ENCODE peak calls at places on chromosome 1, in eight cellular contexts. N is fibroblast of lung, M is MM.1S, W is GM23248, Q is PC-3, C is neural progenitor cell, D is PC-9, E is GM23338. A is an unnamed sample.

GRCh38 chr1:237258871-237259270 is 216.9 kb downstream of the RYR2 start:
- DNase-seq in N (no peak), M (no peak), W (no peak), Q (no peak), C (no peak), D (no peak), E (no peak), A (no peak)

GRCh38 chr1:230464618-230465017 is 38.5 kb upstream of the PGBD5 start:
- DNase-seq in N (peak; percentile 10), M (no peak), W (peak; percentile 22), Q (no peak), C (no peak), D (no peak), E (no peak), A (no peak)

GRCh38 chr1:162055062-162055461 is 14.4 kb upstream of the NOS1AP start:
- DNase-seq in N (peak; percentile 77), M (no peak), W (peak; percentile 88), Q (peak; percentile 99), C (no peak), D (peak; percentile 90), E (no peak), A (peak; percentile 59)

GRCh38 chr1:117244306-117244705 is 33.6 kb upstream of the VTCN1 start:
- DNase-seq in N (no peak), M (no peak), W (no peak), Q (no peak), C (no peak), D (no peak), E (no peak), A (no peak)

GRCh38 chr1:15246960-15247614 is at the start of gene FHAD1:
- DNase-seq in N (peak; percentile 53), M (peak; percentile 65), W (peak; percentile 55), Q (peak; percentile 41), C (peak; percentile 92), D (peak; percentile 52), E (peak; percentile 84), A (peak; percentile 77)

GRCh38 chr1:110975265-110975664 is 11.5 kb upstream of the LRIF1 start:
- DNase-seq in N (no peak), M (no peak), W (no peak), Q (no peak), C (no peak), D (no peak), E (no peak), A (no peak)

GRCh38 chr1:152037920-152038658 is 1.3 kb upstream of the S100A11 start:
- DNase-seq in N (no peak), M (peak; percentile 98), W (no peak), Q (no peak), C (no peak), D (no peak), E (no peak), A (no peak)

GRCh38 chr1:228992044-228992443 is 256.8 kb downstream of the RHOU start:
- DNase-seq in N (no peak), M (no peak), W (no peak), Q (no peak), C (no peak), D (no peak), E (no peak), A (no peak)

GRCh38 chr1:246689409-246689997 is 34.7 kb upstream of the SCCPDH start:
- DNase-seq in N (peak; percentile 65), M (peak; percentile 84), W (peak; percentile 86), Q (peak; percentile 96), C (peak; percentile 82), D (peak; percentile 61), E (peak; percentile 92), A (peak; percentile 86)

GRCh38 chr1:228001738-228002535 is 4.9 kb upstream of the WNT3A start:
- DNase-seq in N (no peak), M (no peak), W (no peak), Q (no peak), C (no peak), D (no peak), E (no peak), A (no peak)

GRCh38 chr1:27968692-27969091 is 8.9 kb downstream of the XKR8 start:
- DNase-seq in N (peak; percentile 95), M (no peak), W (peak; percentile 97), Q (peak; percentile 95), C (no peak), D (peak; percentile 90), E (no peak), A (no peak)

GRCh38 chr1:28915036-28915895 is 897 bp downstream of the EPB41 start:
- DNase-seq in N (peak; percentile 56), M (peak; percentile 43), W (peak; percentile 24), Q (peak; percentile 56), C (peak; percentile 72), D (peak; percentile 40), E (peak; percentile 72), A (peak; percentile 73)

GRCh38 chr1:8424539-8425116 is 106.7 kb downstream of the SLC45A1 start:
- DNase-seq in N (no peak), M (no peak), W (no peak), Q (peak; percentile 76), C (peak; percentile 61), D (peak; percentile 87), E (peak; percentile 87), A (no peak)

DNA sequence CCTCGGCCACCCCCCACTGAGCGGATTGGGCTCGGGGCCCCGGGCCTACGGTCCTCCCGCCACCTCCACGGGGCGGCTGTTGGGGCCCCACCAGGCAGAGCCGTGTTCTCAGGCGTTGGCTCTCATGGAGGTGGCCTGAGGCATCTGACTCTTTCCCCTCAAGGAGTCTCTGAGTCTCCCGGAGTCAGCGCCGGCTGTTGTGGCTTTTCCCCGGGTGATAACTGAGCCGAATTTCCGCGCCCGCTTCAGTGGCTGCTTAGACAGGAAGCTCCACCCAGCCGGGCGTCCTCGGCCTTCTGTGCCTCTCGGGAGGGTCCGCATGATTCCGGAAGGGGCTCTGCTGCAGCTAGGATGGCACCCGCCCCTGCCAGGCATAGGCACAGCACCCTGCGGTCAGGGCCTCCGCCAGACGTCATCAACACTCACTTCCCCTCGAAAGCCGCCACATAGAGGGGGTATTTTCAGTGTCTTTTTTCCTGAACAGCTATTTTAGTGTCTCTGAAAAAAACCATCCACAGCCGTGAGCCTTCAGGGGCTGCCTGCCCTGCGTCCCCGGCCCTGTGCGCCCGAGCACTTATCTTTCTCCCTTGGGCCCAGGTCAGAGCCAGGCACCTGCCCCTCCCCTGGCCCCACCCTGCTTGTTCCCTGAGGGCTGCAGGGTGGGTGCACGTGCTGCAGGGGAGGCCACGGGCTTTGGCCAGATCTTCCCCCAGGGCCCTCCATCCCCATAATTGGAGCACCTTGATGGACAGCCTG is 72.9 kb downstream of the SKI start:
- DNase-seq in N (peak; percentile 37), M (peak; percentile 88), W (peak; percentile 84), Q (no peak), C (no peak), D (no peak), E (no peak), A (peak; percentile 93)
- H3K4me1 ChIP-seq in N (peaks cover 21% of the 10 kb centered on the region), M (peaks cover 24% of the 10 kb centered on the region), W (peaks cover 30% of the 10 kb centered on the region), Q (no peaks in the 10 kb centered on the region), C (peaks cover 3% of the 10 kb centered on the region), D (no peaks in the 10 kb centered on the region), E (no peaks in the 10 kb centered on the region), A (peaks cover 42% of the 10 kb centered on the region)

GRCh38 chr1:170661646-170662411 is 2.1 kb upstream of the PRRX1 start:
- DNase-seq in N (peak; percentile 52), M (no peak), W (peak; percentile 78), Q (no peak), C (peak; percentile 85), D (no peak), E (peak; percentile 79), A (peak; percentile 58)
- TF ChIP-seq EZH2 in N (no peak), M (no peak), W (no peak), Q (no peak), C (peak; percentile 2), D (no peak), E (peak; percentile 74), A (no peak)

GRCh38 chr1:60866251-60866650 is 216.1 kb upstream of the NFIA start:
- DNase-seq in N (no peak), M (no peak), W (no peak), Q (no peak), C (no peak), D (no peak), E (no peak), A (no peak)
- H3K4me1 ChIP-seq in N (no peaks in the 10 kb centered on the region), M (peaks cover 5% of the 10 kb centered on the region), W (no peaks in the 10 kb centered on the region), Q (no peaks in the 10 kb centered on the region), C (peaks cover 6% of the 10 kb centered on the region), D (peaks cover 6% of the 10 kb centered on the region), E (peaks cover 59% of the 10 kb centered on the region), A (peaks cover 24% of the 10 kb centered on the region)

GRCh38 chr1:202710070-202711025 is at the start of gene SYT2:
- DNase-seq in N (peak; percentile 31), M (no peak), W (peak; percentile 41), Q (no peak), C (peak; percentile 82), D (no peak), E (peak; percentile 78), A (peak; percentile 72)
- TF ChIP-seq EZH2 in N (peak; percentile 95), M (no peak), W (peak; percentile 93), Q (no peak), C (peak; percentile 87), D (no peak), E (no peak), A (no peak)

GRCh38 chr1:207004931-207005830 is 27.4 kb downstream of the C1orf116 start:
- DNase-seq in N (peak; percentile 80), M (peak; percentile 54), W (peak; percentile 87), Q (peak; percentile 97), C (peak; percentile 78), D (peak; percentile 59), E (peak; percentile 92), A (peak; percentile 72)

GRCh38 chr1:207009945-207010344 is 22.6 kb downstream of the C1orf116 start:
- DNase-seq in N (no peak), M (no peak), W (no peak), Q (no peak), C (no peak), D (no peak), E (no peak), A (no peak)

GRCh38 chr1:207009182-207009850 is 23.2 kb downstream of the C1orf116 start:
- DNase-seq in N (no peak), M (no peak), W (no peak), Q (no peak), C (no peak), D (no peak), E (no peak), A (no peak)

GRCh38 chr1:207007352-207008033 is 25.1 kb downstream of the C1orf116 start:
- DNase-seq in N (peak; percentile 99), M (no peak), W (peak; percentile 94), Q (peak; percentile 100), C (peak; percentile 52), D (peak; percentile 98), E (no peak), A (peak; percentile 44)

GRCh38 chr1:207006914-207007313 is 25.6 kb downstream of the C1orf116 start:
- DNase-seq in N (no peak), M (no peak), W (peak; percentile 22), Q (no peak), C (no peak), D (no peak), E (no peak), A (no peak)
- H3K4me1 ChIP-seq in N (no peaks in the 10 kb centered on the region), M (peaks cover 1% of the 10 kb centered on the region), W (peaks cover 22% of the 10 kb centered on the region), Q (peaks cover 68% of the 10 kb centered on the region), C (peaks cover 15% of the 10 kb centered on the region), D (peaks cover 63% of the 10 kb centered on the region), E (no peaks in the 10 kb centered on the region), A (no peaks in the 10 kb centered on the region)

GRCh38 chr1:21669287-21670058 is at the start of gene RAP1GAP:
- DNase-seq in N (no peak), M (no peak), W (peak; percentile 46), Q (no peak), C (peak; percentile 79), D (no peak), E (peak; percentile 78), A (peak; percentile 45)
- TF ChIP-seq EZH2 in N (peak; percentile 99), M (no peak), W (no peak), Q (no peak), C (peak; percentile 55), D (no peak), E (no peak), A (no peak)

GRCh38 chr1:205961970-205962820 is 18.9 kb upstream of the SLC26A9 start:
- DNase-seq in N (peak; percentile 51), M (no peak), W (peak; percentile 35), Q (peak; percentile 17), C (no peak), D (peak; percentile 96), E (no peak), A (peak; percentile 30)
- H3K4me1 ChIP-seq in N (no peaks in the 10 kb centered on the region), M (peaks cover 12% of the 10 kb centered on the region), W (peaks cover 23% of the 10 kb centered on the region), Q (no peaks in the 10 kb centered on the region), C (peaks cover 24% of the 10 kb centered on the region), D (peaks cover 67% of the 10 kb centered on the region), E (no peaks in the 10 kb centered on the region), A (peaks cover 14% of the 10 kb centered on the region)